ENCODE peak calls at places on chromosomes 16 and 17, in eight cellular contexts. J is K562, K is psoas muscle, S is PC-3, Q is mesendoderm, A is left ventricle myocardium inferior, I is esophagus muscularis mucosa, O is astrocyte. D is an unnamed sample.
A peak's percentile ranks its signal among the peaks of the same experiment; 100 is the strongest.

GRCh38 chr16:82682757-82683156 is 56.0 kb downstream of the CDH13 start:
- DNase-seq in J (no peak), K (no peak), S (no peak), Q (no peak), A (no peak), I (no peak), O (no peak), D (no peak)

GRCh38 chr17:59353936-59354755 is 22.7 kb downstream of the YPEL2 start:
- DNase-seq in J (no peak), K (no peak), S (no peak), Q (no peak), A (no peak), I (no peak), O (no peak), D (no peak)

GRCh38 chr17:14282700-14283099 is 18.2 kb upstream of the HS3ST3B1 start:
- DNase-seq in J (no peak), K (no peak), S (no peak), Q (no peak), A (no peak), I (peak; percentile 24), O (no peak), D (no peak)

GRCh38 chr16:47920709-47921108 is 235.1 kb downstream of the ABCC12 start:
- DNase-seq in J (no peak), K (no peak), S (peak; percentile 63), Q (no peak), A (no peak), I (no peak), O (no peak), D (no peak)

GRCh38 chr17:83154311-83155127 is 75.1 kb downstream of the METRNL start:
- DNase-seq in J (no peak), K (peak; percentile 30), S (no peak), Q (no peak), A (no peak), I (peak; percentile 82), O (no peak), D (no peak)

GRCh38 chr17:72515291-72516065 is 394.7 kb downstream of the SOX9 start:
- DNase-seq in J (no peak), K (no peak), S (no peak), Q (peak; percentile 31), A (no peak), I (no peak), O (peak; percentile 82), D (no peak)

GRCh38 chr17:21417921-21418320 is 41.8 kb downstream of the KCNJ12 start:
- DNase-seq in J (no peak), K (peak; percentile 35), S (no peak), Q (no peak), A (peak; percentile 9), I (no peak), O (no peak), D (no peak)

GRCh38 chr16:11470676-11471415 is 115.9 kb downstream of the LITAF start:
- DNase-seq in J (no peak), K (no peak), S (no peak), Q (no peak), A (no peak), I (no peak), O (no peak), D (no peak)

GRCh38 chr16:27728691-27729090 is 178.7 kb downstream of the KATNIP start:
- DNase-seq in J (no peak), K (peak; percentile 18), S (no peak), Q (no peak), A (no peak), I (no peak), O (no peak), D (no peak)

GRCh38 chr17:67829331-67829730 is 4.0 kb downstream of the BPTF start:
- DNase-seq in J (no peak), K (no peak), S (peak; percentile 63), Q (peak; percentile 42), A (no peak), I (no peak), O (peak; percentile 14), D (no peak)

GRCh38 chr16:21283521-21284289 is 5.6 kb upstream of the CRYM start:
- DNase-seq in J (no peak), K (peak; percentile 49), S (no peak), Q (peak; percentile 73), A (peak; percentile 49), I (peak; percentile 83), O (peak; percentile 35), D (no peak)

GRCh38 chr17:31857920-31858646 is 961 bp downstream of the COPRS start:
- DNase-seq in J (no peak), K (no peak), S (peak; percentile 3), Q (no peak), A (no peak), I (no peak), O (no peak), D (no peak)

GRCh38 chr17:78890111-78890897 is 12.7 kb downstream of the CEP295NL start:
- DNase-seq in J (no peak), K (peak; percentile 71), S (no peak), Q (no peak), A (peak; percentile 60), I (no peak), O (no peak), D (peak; percentile 97)
- H3K27ac ChIP-seq in J (no peak overlapping the region), K (peak overlapping the region; percentile 75), S (no peak overlapping the region), Q (no peak overlapping the region), A (peak overlapping the region; percentile 28), I (peak overlapping the region; percentile 44), O (no peak overlapping the region), D (peak overlapping the region; percentile 91)

GRCh38 chr16:56197227-56197992 is 6.1 kb downstream of the GNAO1 start:
- DNase-seq in J (no peak), K (no peak), S (no peak), Q (no peak), A (no peak), I (no peak), O (no peak), D (no peak)

GRCh38 chr16:56199164-56199563 is 7.9 kb downstream of the GNAO1 start:
- DNase-seq in J (no peak), K (no peak), S (no peak), Q (no peak), A (no peak), I (peak; percentile 0), O (no peak), D (no peak)

GRCh38 chr16:56198755-56199114 is 7.4 kb downstream of the GNAO1 start:
- DNase-seq in J (no peak), K (no peak), S (no peak), Q (no peak), A (no peak), I (peak; percentile 57), O (no peak), D (no peak)

GRCh38 chr16:56196381-56196780 is 5.1 kb downstream of the GNAO1 start:
- DNase-seq in J (no peak), K (no peak), S (no peak), Q (no peak), A (no peak), I (no peak), O (no peak), D (no peak)

DNA sequence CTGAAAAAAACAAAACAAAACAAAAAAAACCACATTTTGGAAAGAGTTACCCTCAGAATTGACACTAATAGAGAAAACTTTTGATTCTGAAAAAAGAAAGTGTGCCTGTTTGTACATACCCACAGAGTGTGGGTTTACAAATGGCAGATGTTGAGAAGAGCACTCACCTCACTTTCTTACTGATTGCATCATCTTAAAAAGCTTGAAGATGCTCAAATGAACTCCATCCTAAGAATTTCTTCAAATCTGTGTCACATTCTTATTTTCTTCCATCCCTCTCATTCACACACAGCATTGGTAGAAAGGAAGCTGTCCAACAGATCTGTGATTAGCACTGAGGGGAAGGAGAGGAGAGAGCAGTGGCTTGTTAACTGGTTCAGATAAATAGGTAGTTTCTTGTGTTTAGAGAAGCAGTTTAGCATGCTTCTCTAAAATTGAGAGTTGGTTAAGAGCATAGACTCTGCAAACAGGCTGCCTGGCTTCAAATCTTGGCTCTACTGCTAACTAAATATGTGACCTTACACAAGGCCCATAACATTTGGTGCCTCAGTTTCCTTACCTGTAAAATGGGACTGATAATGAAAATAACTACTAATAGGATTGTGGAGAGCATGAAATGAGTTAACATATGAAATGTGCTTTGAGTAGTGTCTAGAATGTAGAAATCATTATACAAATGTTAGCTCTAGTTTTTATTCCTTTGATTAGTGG is 6.9 kb downstream of the GNAO1 start:
- DNase-seq in J (no peak), K (no peak), S (no peak), Q (no peak), A (no peak), I (no peak), O (no peak), D (no peak)
- H3K4me3 ChIP-seq in J (no peak overlapping the region), K (no peak overlapping the region), S (no peak overlapping the region), Q (no peak overlapping the region), A (no peak overlapping the region), I (no peak overlapping the region), O (no peak overlapping the region), D (no peak overlapping the region)

DNA sequence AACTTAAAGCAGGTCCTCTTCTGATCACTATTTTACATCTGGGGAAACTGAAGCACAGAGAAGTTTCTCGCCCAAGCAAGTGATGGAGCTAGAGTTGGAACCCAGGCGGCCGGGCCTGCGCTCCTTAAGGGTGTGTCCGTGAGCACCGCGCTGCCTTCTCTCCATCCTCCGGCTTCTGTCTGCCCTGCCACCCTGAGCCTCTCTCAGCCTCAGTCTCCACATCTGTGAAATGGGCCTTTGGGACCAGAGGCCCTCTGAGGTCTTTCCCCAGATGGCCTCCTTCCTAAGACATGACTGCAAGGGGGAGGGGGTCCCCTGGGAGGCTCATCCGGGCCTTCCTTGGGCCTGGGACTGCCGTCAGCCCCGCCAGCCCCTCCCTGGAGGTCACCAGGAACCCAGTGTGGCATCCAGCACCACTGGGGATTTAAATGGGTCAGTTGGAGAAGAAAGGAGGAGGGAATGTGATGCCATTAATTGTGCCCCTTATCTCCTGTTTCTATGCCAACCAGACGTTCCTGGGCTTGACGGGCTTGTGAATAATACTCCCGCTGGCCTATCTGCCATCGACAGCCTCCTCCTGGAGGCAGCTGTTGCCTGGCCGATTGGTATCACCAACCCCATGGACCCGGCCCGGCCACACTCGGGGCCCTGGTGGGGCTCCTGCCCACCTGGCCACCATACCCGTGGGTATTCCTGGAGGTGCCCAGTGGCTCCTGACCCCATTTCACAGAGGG is 5.1 kb downstream of the ZFPM1 start:
- DNase-seq in J (no peak), K (no peak), S (no peak), Q (peak; percentile 50), A (no peak), I (no peak), O (no peak), D (no peak)
- H3K27ac ChIP-seq in J (no peak overlapping the region), K (no peak overlapping the region), S (no peak overlapping the region), Q (no peak overlapping the region), A (no peak overlapping the region), I (no peak overlapping the region), O (no peak overlapping the region), D (no peak overlapping the region)

GRCh38 chr17:6495450-6496115 is 51.3 kb downstream of the PIMREG start:
- DNase-seq in J (no peak), K (peak; percentile 31), S (no peak), Q (no peak), A (no peak), I (no peak), O (no peak), D (no peak)

GRCh38 chr17:6498356-6498755 is 54.1 kb downstream of the PIMREG start:
- DNase-seq in J (no peak), K (no peak), S (no peak), Q (no peak), A (no peak), I (no peak), O (no peak), D (no peak)

GRCh38 chr17:6497496-6498221 is 53.4 kb downstream of the PIMREG start:
- DNase-seq in J (no peak), K (no peak), S (no peak), Q (no peak), A (no peak), I (no peak), O (no peak), D (no peak)

GRCh38 chr17:6496116-6496481 is 51.8 kb downstream of the PIMREG start:
- DNase-seq in J (no peak), K (peak; percentile 29), S (no peak), Q (peak; percentile 96), A (no peak), I (no peak), O (no peak), D (no peak)

GRCh38 chr17:6496636-6497441 is 52.6 kb downstream of the PIMREG start:
- DNase-seq in J (no peak), K (peak; percentile 15), S (no peak), Q (no peak), A (no peak), I (no peak), O (no peak), D (no peak)
- H3K4me3 ChIP-seq in J (no peak overlapping the region), K (no peak overlapping the region), S (no peak overlapping the region), Q (no peak overlapping the region), A (no peak overlapping the region), I (no peak overlapping the region), O (no peak overlapping the region), D (peak overlapping the region; percentile 18)

D was measured in SK-N-MC.